ENCODE peak calls at places on chromosomes 7 and 10, in four cellular contexts. P, Z, L and Q are unnamed samples.

GRCh38 chr10:110311357-110311949 is 6.7 kb upstream of the SMNDC1 start:
- DNase-seq in P (peak), Z (peak), L (no peak), Q (peak)

GRCh38 chr10:49740346-49741107 is 21.6 kb downstream of the OGDHL start:
- DNase-seq in P (no peak), Z (no peak), L (no peak), Q (no peak)

GRCh38 chr7:28933874-28934265 is 24.3 kb downstream of the TRIL start:
- DNase-seq in P (no peak), Z (no peak), L (no peak), Q (no peak)

GRCh38 chr10:84375011-84375410 is 46.6 kb downstream of the CCSER2 start:
- DNase-seq in P (peak), Z (peak), L (peak), Q (peak)

GRCh38 chr7:127437772-127438330 is 45.3 kb upstream of the ZNF800 start:
- DNase-seq in P (no peak), Z (peak), L (peak), Q (peak)

GRCh38 chr7:117296066-117296465 is 26.8 kb downstream of the WNT2 start:
- DNase-seq in P (no peak), Z (no peak), L (no peak), Q (no peak)

GRCh38 chr10:63921932-63922713 is 400.9 kb downstream of the REEP3 start:
- DNase-seq in P (no peak), Z (no peak), L (no peak), Q (no peak)

GRCh38 chr7:138935438-138936079 is 45.6 kb downstream of the KIAA1549 start:
- DNase-seq in P (peak), Z (peak), L (peak), Q (peak)

GRCh38 chr10:53453196-53453595 is 680.6 kb upstream of the MBL2 start:
- DNase-seq in P (no peak), Z (no peak), L (no peak), Q (no peak)

GRCh38 chr10:62038609-62039190 is 137.2 kb downstream of the ARID5B start:
- DNase-seq in P (peak), Z (peak), L (no peak), Q (no peak)

DNA sequence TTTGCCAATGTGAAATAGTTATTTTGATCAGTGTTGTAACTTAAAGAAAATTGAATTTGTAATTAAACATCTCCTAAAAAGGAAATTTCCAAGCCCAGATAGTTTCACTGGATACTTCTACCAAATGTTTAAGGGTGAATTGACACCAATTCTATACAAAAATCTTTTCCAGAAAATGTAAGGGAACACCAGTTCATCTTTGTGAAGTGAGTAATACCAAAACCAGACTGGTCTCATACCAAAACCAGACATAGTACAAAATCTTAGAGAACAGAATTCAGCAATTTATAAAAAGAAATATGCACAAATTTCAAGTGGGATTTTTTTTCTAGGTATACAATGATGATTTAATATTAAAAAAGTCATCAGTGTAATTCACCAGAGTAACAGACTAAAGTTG is 86.0 kb upstream of the ZNF32 start:
- DNase-seq in P (no peak), Z (peak), L (no peak), Q (no peak)
- TF ChIP-seq CTCF in P (no peak), Z (no peak), L (no peak), Q (no peak)

DNA sequence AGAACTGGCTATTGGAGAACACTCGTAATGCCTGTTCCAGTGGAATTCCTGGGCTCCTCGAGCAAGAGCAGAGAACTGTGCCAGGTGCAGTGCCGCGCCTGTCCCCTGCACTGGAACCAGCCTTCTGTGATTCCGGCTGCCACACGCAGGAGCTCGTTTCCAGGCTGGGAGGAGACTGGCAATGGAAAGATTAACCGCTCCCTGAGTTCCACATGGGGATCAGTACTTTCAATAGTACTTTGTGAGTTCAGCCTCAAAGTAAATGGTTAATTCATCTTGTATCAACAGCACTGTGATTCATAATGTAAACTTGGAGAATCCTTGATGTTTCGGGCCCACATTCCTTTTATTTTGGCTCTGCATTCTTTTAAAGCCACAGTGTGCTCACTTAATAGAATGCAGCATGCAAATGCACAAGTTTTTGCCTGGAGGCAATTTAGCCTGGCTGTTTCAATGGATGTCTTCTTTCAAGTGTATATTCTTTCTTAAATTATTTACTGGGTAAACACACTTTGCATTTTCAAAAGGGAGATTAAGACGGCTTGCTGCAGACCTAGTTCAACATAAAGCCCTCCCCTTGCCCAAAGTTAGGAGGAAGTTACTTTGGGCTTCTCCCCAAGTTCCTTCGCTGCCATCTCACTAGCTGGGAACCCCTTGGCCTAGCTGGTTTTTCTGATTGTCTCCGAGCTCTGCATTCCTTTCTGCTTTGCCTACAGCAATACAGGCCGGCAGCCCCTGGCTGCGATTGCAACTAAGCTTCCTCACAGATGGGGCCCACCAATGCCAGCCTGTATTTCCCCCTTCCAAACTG is 138.1 kb upstream of the TCF7L2 start:
- DNase-seq in P (no peak), Z (peak), L (peak), Q (peak)
- TF ChIP-seq CTCF in P (no peak), Z (no peak), L (no peak), Q (no peak)

GRCh38 chr10:79234391-79235318 is 112.6 kb upstream of the PPIF start:
- DNase-seq in P (no peak), Z (peak), L (no peak), Q (no peak)
- TF ChIP-seq CTCF in P (no peak), Z (no peak), L (no peak), Q (no peak)

DNA sequence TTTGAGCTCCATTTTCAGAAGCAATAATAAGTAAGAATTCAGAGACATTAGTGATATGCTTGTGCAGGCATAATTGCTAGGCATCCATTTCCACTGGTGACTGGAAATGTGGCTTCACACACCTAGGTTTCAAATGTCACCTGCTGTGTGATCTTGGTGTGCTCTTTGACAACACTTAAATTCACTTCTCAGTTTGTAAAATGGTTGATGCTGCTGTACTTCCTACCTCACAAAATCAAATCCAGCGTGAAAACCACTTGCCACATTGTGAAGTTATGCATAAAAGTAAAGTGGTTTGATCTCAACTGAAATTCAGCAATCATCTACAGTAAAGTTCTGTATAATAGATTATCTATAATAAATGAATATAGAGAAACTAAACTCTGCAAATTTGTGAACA is 82.4 kb downstream of the APBB1IP start:
- DNase-seq in P (no peak), Z (no peak), L (no peak), Q (no peak)
- TF ChIP-seq CTCF in P (no peak), Z (no peak), L (no peak), Q (no peak)

GRCh38 chr7:104416866-104417393 is 88.5 kb downstream of the LHFPL3 start:
- DNase-seq in P (no peak), Z (no peak), L (no peak), Q (no peak)

GRCh38 chr7:104410742-104411141 is 82.3 kb downstream of the LHFPL3 start:
- DNase-seq in P (no peak), Z (no peak), L (no peak), Q (no peak)

DNA sequence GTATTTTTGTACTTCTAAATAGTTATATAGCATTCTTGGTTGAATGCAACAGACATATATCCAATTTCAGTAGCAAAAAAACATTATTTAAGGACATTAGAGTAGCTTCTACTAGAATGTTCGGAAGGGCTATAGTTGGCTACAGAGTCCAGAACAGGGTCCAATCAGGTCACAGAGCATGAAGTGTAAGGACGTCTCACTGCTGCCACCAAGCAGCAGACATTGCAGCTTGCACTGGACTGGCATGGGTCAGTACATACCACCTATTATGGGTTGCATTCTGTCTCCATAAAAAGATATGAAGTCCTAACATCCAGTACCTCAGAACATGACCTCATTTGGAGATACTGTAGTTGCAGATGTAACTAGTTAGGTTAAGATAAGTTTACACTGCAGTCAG is 87.3 kb downstream of the LHFPL3 start:
- DNase-seq in P (no peak), Z (no peak), L (no peak), Q (no peak)
- TF ChIP-seq CTCF in P (no peak), Z (no peak), L (no peak), Q (no peak)

DNA sequence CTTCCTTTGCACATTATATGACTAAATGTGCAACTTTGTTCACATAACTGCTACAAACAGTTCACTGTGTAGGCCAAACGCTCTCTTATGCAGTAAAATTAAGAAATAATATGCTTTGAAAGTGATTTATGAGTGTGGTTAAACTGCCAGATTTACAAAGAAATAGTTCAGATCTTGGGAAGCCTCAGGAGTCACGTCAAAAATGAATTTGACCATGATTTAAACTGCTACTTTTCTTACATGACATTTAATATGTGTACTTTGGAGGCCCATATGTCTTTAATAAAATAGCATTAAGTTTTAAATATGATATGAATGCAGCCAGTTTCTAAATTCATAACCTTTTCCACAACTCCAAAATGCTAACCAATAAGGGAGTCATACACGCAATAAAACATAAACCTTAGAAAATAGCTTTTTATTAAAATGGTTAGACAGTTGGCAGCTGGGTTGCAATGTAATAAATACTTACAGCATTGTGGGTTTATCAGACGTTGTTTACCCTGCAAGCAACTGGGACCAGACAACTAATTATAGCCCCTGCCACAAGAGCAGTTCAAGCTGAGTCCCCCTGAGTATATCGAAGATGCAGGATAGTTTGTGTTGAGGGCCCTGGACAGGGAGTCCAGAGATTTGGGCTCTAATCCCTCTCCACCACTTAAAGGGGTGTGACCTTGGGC is 640.4 kb downstream of the LRMDA start:
- DNase-seq in P (no peak), Z (peak), L (peak), Q (peak)
- TF ChIP-seq CTCF in P (no peak), Z (no peak), L (no peak), Q (no peak)

DNA sequence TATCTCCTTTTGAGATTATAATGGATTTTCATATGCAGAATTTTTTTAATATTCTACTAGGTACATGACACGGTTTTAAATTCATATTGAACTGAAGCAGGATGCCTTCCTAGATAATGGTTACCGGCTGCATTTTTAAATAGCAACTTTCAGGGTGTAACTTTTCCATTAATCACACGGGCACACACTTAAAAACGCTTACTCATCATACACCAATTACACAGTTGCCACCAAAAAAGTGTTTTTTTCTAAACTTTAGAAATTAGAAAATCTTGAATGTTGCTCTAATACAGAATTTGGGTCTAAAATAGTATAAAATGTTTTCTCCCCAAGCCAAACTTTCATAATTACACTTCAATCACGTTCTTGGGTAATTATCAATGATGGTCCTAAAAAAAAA is 149.1 kb upstream of the RNF32 start:
- DNase-seq in P (no peak), Z (no peak), L (no peak), Q (no peak)
- TF ChIP-seq CTCF in P (no peak), Z (no peak), L (no peak), Q (no peak)

GRCh38 chr10:9437131-9437530 is 1382.6 kb downstream of the GATA3 start:
- DNase-seq in P (no peak), Z (peak), L (no peak), Q (no peak)
- TF ChIP-seq CTCF in P (no peak), Z (no peak), L (no peak), Q (no peak)